ENCODE peak calls at places on chromosome 20, in four cellular contexts. T is NCI-H345; A is mesendoderm; U is stimulated activated CD8-positive, alpha-beta memory T cell treated with anti-CD3 and anti-CD28 coated beads, Interleukin-4, amount 100 ng/mL, for 1 hour. L is an unnamed sample.

GRCh38 chr20:10239954-10240353 is 21.3 kb downstream of the SNAP25 start:
- DNase-seq in T (peak; percentile 83), A (no peak), U (no peak), L (no peak)

GRCh38 chr20:57435498-57436222 is 44.5 kb downstream of the RBM38 start:
- DNase-seq in T (peak; percentile 94), A (peak; percentile 50), U (no peak), L (no peak)

GRCh38 chr20:16664031-16664430 is 65.8 kb upstream of the SNRPB2 start:
- DNase-seq in T (no peak), A (no peak), U (no peak), L (no peak)

GRCh38 chr20:62475819-62476073 is at the start of gene GATA5:
- DNase-seq in T (no peak), A (no peak), U (no peak), L (no peak)

GRCh38 chr20:56845546-56846081 is 216.5 kb downstream of the TFAP2C start:
- DNase-seq in T (no peak), A (no peak), U (no peak), L (no peak)

GRCh38 chr20:45111285-45111684 is 3.7 kb downstream of the WFDC5 start:
- DNase-seq in T (no peak), A (no peak), U (no peak), L (no peak)

GRCh38 chr20:51529027-51529749 is 13.3 kb downstream of the NFATC2 start:
- DNase-seq in T (no peak), A (no peak), U (no peak), L (no peak)

GRCh38 chr20:63772781-63773520 is 33.4 kb downstream of the SLC2A4RG start:
- DNase-seq in T (no peak), A (no peak), U (no peak), L (no peak)

GRCh38 chr20:54468082-54468481 is 7.3 kb upstream of the DOK5 start:
- DNase-seq in T (no peak), A (no peak), U (no peak), L (no peak)

GRCh38 chr20:3652646-3653596 is 10.3 kb downstream of the GFRA4 start:
- DNase-seq in T (no peak), A (no peak), U (no peak), L (no peak)

GRCh38 chr20:8994045-8994444 is 74.8 kb upstream of the PLCB4 start:
- DNase-seq in T (no peak), A (no peak), U (no peak), L (no peak)

GRCh38 chr20:3276400-3277015 is 37.5 kb upstream of the SLC4A11 start:
- DNase-seq in T (peak; percentile 25), A (peak; percentile 60), U (no peak), L (no peak)

GRCh38 chr20:50286609-50287008 is 96.0 kb downstream of the CEBPB start:
- DNase-seq in T (no peak), A (peak; percentile 59), U (no peak), L (no peak)

GRCh38 chr20:43017241-43018030 is 172.3 kb downstream of the PTPRT start:
- DNase-seq in T (no peak), A (no peak), U (no peak), L (no peak)

GRCh38 chr20:9609892-9610502 is 95.6 kb downstream of the LAMP5 start:
- DNase-seq in T (peak; percentile 74), A (peak; percentile 77), U (no peak), L (no peak)

GRCh38 chr20:61524956-61525666 is 273.1 kb downstream of the CDH4 start:
- DNase-seq in T (no peak), A (no peak), U (no peak), L (no peak)

GRCh38 chr20:13995841-13996240 is 525 bp downstream of the MACROD2 start:
- DNase-seq in T (peak; percentile 82), A (peak; percentile 22), U (no peak), L (no peak)

GRCh38 chr20:2133318-2134183 is 31.9 kb downstream of the STK35 start:
- DNase-seq in T (no peak), A (peak; percentile 40), U (no peak), L (no peak)

GRCh38 chr20:58570181-58570859 is 55.1 kb upstream of the APCDD1L start:
- DNase-seq in T (no peak), A (no peak), U (no peak), L (no peak)

GRCh38 chr20:24673678-24674570 is 204.5 kb downstream of the SYNDIG1 start:
- DNase-seq in T (no peak), A (no peak), U (no peak), L (no peak)

GRCh38 chr20:15604406-15604805 is 968.8 kb downstream of the KIF16B start:
- DNase-seq in T (no peak), A (no peak), U (no peak), L (no peak)